ENCODE peak calls at places on chromosomes 2 and 18, in four cellular contexts. B is activated T-cell treated with anti-CD3 and anti-CD28 coated beads for 1 hour, N is foreskin melanocyte, G is omental fat pad. Z is an unnamed sample.

GRCh38 chr2:16167471-16168426 is 227.4 kb downstream of the MYCN start:
- DNase-seq in N (no peak), B (no peak), G (no peak), Z (no peak)

GRCh38 chr18:36688020-36688965 is 140.5 kb downstream of the TPGS2 start:
- DNase-seq in G (peak; percentile 60), N (peak; percentile 68), B (no peak), Z (peak; percentile 4)

GRCh38 chr2:444937-445884 is 157.3 kb upstream of the ALKAL2 start:
- DNase-seq in N (no peak), B (no peak), G (no peak), Z (no peak)

GRCh38 chr18:2805970-2806943 is 40.5 kb upstream of the EMILIN2 start:
- DNase-seq in G (no peak), B (no peak), N (no peak), Z (no peak)

GRCh38 chr2:37928377-37928776 is 3.3 kb downstream of the RMDN2 start:
- DNase-seq in N (no peak), B (no peak), G (no peak), Z (no peak)

GRCh38 chr2:9378433-9379371 is 44.6 kb downstream of the ITGB1BP1 start:
- DNase-seq in B (no peak), G (no peak), N (no peak), Z (no peak)

GRCh38 chr18:13300029-13300428 is 81.5 kb downstream of the LDLRAD4 start:
- DNase-seq in N (no peak), B (no peak), G (no peak), Z (no peak)

GRCh38 chr2:97693476-97693875 is 19.9 kb upstream of the ZAP70 start:
- DNase-seq in N (no peak), G (no peak), B (no peak), Z (no peak)

GRCh38 chr2:70160545-70160944 is 30.3 kb downstream of the C2orf42 start:
- DNase-seq in G (no peak), N (no peak), B (no peak), Z (no peak)

GRCh38 chr2:80365762-80366161 is 61.2 kb upstream of the LRRTM1 start:
- DNase-seq in B (no peak), N (no peak), G (no peak), Z (no peak)

GRCh38 chr2:164458801-164459200 is 162.5 kb downstream of the GRB14 start:
- DNase-seq in B (no peak), N (no peak), G (no peak), Z (no peak)

Z was measured in activated T-helper 9 cell treated with anti-CD3 and anti-CD28 coated beads, Interleukin-2, amount 50 U/mL, for 16 hours.